ENCODE peak calls at places on chromosome 16, in six cellular contexts. U is GM12878, D is fibroblast of lung, A is neural progenitor cell, Z is OCI-LY7, K is mesenchymal stem cell. I is an unnamed sample.

GRCh38 chr16:26204138-26204537 is 512.4 kb downstream of the HS3ST4 start:
- DNase-seq in U (no peak), K (no peak), D (no peak), A (no peak), Z (no peak), I (no peak)

GRCh38 chr16:76748698-76749097 is 442.3 kb upstream of the MON1B start:
- DNase-seq in A (no peak), K (no peak), Z (no peak), D (no peak), U (no peak), I (no peak)

GRCh38 chr16:75591001-75591852 is 25.0 kb downstream of the GABARAPL2 start:
- DNase-seq in A (no peak), D (peak), K (peak), U (no peak), Z (no peak), I (no peak)

GRCh38 chr16:4944333-4945281 is 7.7 kb upstream of the PPL start:
- DNase-seq in A (no peak), U (no peak), K (peak), D (peak), Z (no peak), I (peak)

GRCh38 chr16:57893559-57894389 is 77.2 kb downstream of the CNGB1 start:
- DNase-seq in D (peak), Z (no peak), U (no peak), A (no peak), K (peak), I (peak)

GRCh38 chr16:57144027-57144426 is 41.8 kb downstream of the PSME3IP1 start:
- DNase-seq in A (no peak), Z (no peak), U (no peak), K (no peak), D (no peak), I (no peak)

GRCh38 chr16:66682271-66682670 is 14.3 kb downstream of the CMTM4 start:
- DNase-seq in A (no peak), U (no peak), Z (no peak), D (peak), K (no peak), I (no peak)

GRCh38 chr16:81627024-81627423 is 152.1 kb upstream of the PLCG2 start:
- DNase-seq in U (no peak), K (peak), D (peak), Z (no peak), A (no peak), I (peak)

GRCh38 chr16:16037521-16037920 is 88.1 kb downstream of the ABCC1 start:
- DNase-seq in K (no peak), D (no peak), A (no peak), U (no peak), Z (no peak), I (no peak)

GRCh38 chr16:56284521-56284920 is 93.2 kb downstream of the GNAO1 start:
- DNase-seq in D (no peak), A (no peak), Z (no peak), K (no peak), U (no peak), I (no peak)

GRCh38 chr16:89880477-89881367 is 7.3 kb downstream of the TCF25 start:
- DNase-seq in U (no peak), A (no peak), Z (no peak), K (no peak), D (no peak), I (peak)

GRCh38 chr16:28824548-28824973 is 1.8 kb downstream of the ATXN2L start:
- DNase-seq in K (no peak), D (no peak), Z (no peak), A (no peak), U (no peak), I (no peak)
- H2AFZ ChIP-seq in K (no peak), D (peak), Z (no peak), A (no peak), U (no peak), I (peak)

GRCh38 chr16:70695351-70696070 is 9.7 kb upstream of the MTSS2 start:
- DNase-seq in D (peak), A (peak), K (peak), Z (peak), U (no peak), I (no peak)
- H2AFZ ChIP-seq in D (no peak), A (no peak), K (no peak), Z (no peak), U (no peak), I (peak)

GRCh38 chr16:51290410-51290809 is 139.3 kb upstream of the SALL1 start:
- DNase-seq in D (no peak), Z (no peak), U (no peak), K (no peak), A (no peak), I (no peak)

GRCh38 chr16:51289336-51289735 is 138.3 kb upstream of the SALL1 start:
- DNase-seq in Z (no peak), K (no peak), A (no peak), U (no peak), D (no peak), I (no peak)

GRCh38 chr16:51290886-51291285 is 139.8 kb upstream of the SALL1 start:
- DNase-seq in D (no peak), K (no peak), U (no peak), Z (no peak), A (peak), I (no peak)

GRCh38 chr16:51286272-51286671 is 135.2 kb upstream of the SALL1 start:
- DNase-seq in K (no peak), Z (no peak), D (no peak), A (no peak), U (no peak), I (no peak)

DNA sequence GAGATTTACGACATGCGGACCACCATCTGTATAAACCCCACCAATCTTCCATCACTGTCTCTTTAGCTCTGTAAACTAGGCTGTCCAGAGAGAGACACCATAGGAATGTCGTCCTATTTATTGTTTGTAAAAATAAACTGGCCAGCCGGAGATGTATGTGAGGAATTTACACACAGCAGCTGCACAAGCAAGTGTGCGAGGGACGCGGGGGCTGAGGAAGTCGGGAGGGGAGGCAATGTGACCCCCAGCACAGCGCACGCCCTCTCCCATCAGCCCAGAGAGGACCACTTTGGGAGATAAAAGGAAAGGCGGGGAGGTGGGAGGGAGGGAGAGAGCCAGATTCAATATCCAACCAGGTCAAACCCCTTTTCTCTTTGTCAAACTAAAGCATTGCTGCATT is 136.2 kb upstream of the SALL1 start:
- DNase-seq in K (no peak), A (no peak), Z (no peak), U (no peak), D (no peak), I (no peak)
- H2AFZ ChIP-seq in K (no peak), A (peak), Z (no peak), U (no peak), D (no peak), I (no peak)

GRCh38 chr16:3182608-3183444 is 5.2 kb upstream of the OR1F1 start:
- DNase-seq in A (peak), D (peak), Z (no peak), K (peak), U (no peak), I (no peak)
- H2AFZ ChIP-seq in A (peak), D (peak), Z (no peak), K (peak), U (peak), I (peak)

I was measured in keratinocyte.